ENCODE peak calls at places on chromosome 15, in ten cellular contexts. Q is NCI-H82; B is stimulated activated CD8-positive, alpha-beta memory T cell treated with anti-CD3 and anti-CD28 coated beads, Interleukin-4, amount 100 ng/mL, for 24 hours; N is A549; F is ACHN; Y is MM.1S; S is fibroblast of mammary gland; R is activated CD4-positive, alpha-beta T cell treated with anti-CD3 and anti-CD28 coated beads for 36 hours; M is fibroblast of lung; A is tibial artery. G is an unnamed sample.

GRCh38 chr15:77825546-77825945 is 192.8 kb upstream of the LINGO1 start:
- DNase-seq in R (no peak), Q (no peak), A (no peak), Y (no peak), N (no peak), M (no peak), F (no peak), S (no peak), B (no peak), G (peak; percentile 47)

GRCh38 chr15:41955100-41955499 is 17.3 kb downstream of the EHD4 start:
- DNase-seq in B (no peak), Y (no peak), A (no peak), M (no peak), F (no peak), S (no peak), Q (no peak), N (no peak), R (no peak), G (no peak)

GRCh38 chr15:98743177-98743576 is 94.8 kb downstream of the IGF1R start:
- DNase-seq in F (no peak), B (no peak), Y (no peak), A (no peak), N (no peak), R (no peak), M (no peak), Q (no peak), S (no peak), G (no peak)

GRCh38 chr15:70062321-70062956 is 35.3 kb downstream of the TLE3 start:
- DNase-seq in F (no peak), B (no peak), Q (peak; percentile 98), M (peak; percentile 96), R (no peak), A (peak; percentile 53), N (no peak), S (peak; percentile 95), Y (no peak), G (peak; percentile 88)

GRCh38 chr15:70892912-70893560 is 410 bp downstream of the LRRC49 start:
- DNase-seq in A (peak; percentile 38), M (peak; percentile 80), F (peak; percentile 60), N (peak; percentile 72), B (no peak), R (peak; percentile 13), Y (peak; percentile 33), S (peak; percentile 73), Q (peak; percentile 58), G (no peak)

GRCh38 chr15:52857471-52857870 is 67.3 kb upstream of the ONECUT1 start:
- DNase-seq in R (no peak), Y (no peak), F (no peak), M (no peak), S (no peak), A (no peak), B (no peak), N (no peak), Q (no peak), G (no peak)

GRCh38 chr15:69921626-69922624 is 175.8 kb downstream of the TLE3 start:
- DNase-seq in A (no peak), Y (no peak), S (no peak), N (no peak), M (no peak), B (no peak), F (no peak), R (no peak), Q (no peak), G (no peak)

GRCh38 chr15:63501256-63502089 is 2.9 kb upstream of the USP3 start:
- DNase-seq in N (peak; percentile 91), S (peak; percentile 99), B (no peak), A (peak; percentile 86), R (peak; percentile 68), Y (no peak), F (peak; percentile 82), Q (no peak), M (peak; percentile 97), G (peak; percentile 96)

GRCh38 chr15:92683511-92683834 is 27.9 kb upstream of the FAM174B start:
- DNase-seq in Y (no peak), A (no peak), F (no peak), B (no peak), Q (peak; percentile 72), M (peak; percentile 44), N (peak; percentile 68), R (peak; percentile 16), S (peak; percentile 14), G (no peak)

GRCh38 chr15:56794150-56794922 is 61.0 kb upstream of the ZNF280D start:
- DNase-seq in N (no peak), M (peak; percentile 75), S (peak; percentile 42), B (no peak), F (no peak), A (no peak), R (no peak), Y (no peak), Q (no peak), G (no peak)